ENCODE peak calls at places on chromosomes 1 and 21, in nine cellular contexts. X is mucosa of descending colon; O is stimulated activated CD8-positive, alpha-beta memory T cell treated with anti-CD3 and anti-CD28 coated beads, Interleukin-4, amount 100 ng/mL, for 1 hour; C is stromal cell of bone marrow; K is HuH-7.5; Z is NCI-H1694; V is activated T-helper 1 cell treated with anti-CD3 and anti-CD28 coated beads, Interleukin-12 subunit alpha, Interleukin-12 subunit beta, Interleukin-2, Interleukin-4 antibody, amounts not matched to agents 30 ng/mL and 10 ng/mL and 1 ng/mL, durations not matched to agents 14 hours and 24 hours and 36 hours; U is lower lobe of right lung; B is mucosa of gallbladder. A is an unnamed sample.

GRCh38 chr1:242546849-242547724 is 22.6 kb upstream of the PLD5 start:
- DNase-seq in O (no peak), B (no peak), Z (no peak), U (no peak), C (no peak), K (no peak), X (no peak), V (no peak), A (no peak)

GRCh38 chr1:17890056-17890814 is 135.1 kb downstream of the ACTL8 start:
- DNase-seq in U (no peak), V (no peak), Z (no peak), O (no peak), B (no peak), X (no peak), C (no peak), K (no peak), A (no peak)

GRCh38 chr1:48099011-48099550 is 101.9 kb upstream of the TRABD2B start:
- DNase-seq in O (no peak), V (no peak), U (no peak), X (no peak), C (no peak), B (no peak), K (no peak), Z (no peak), A (no peak)

GRCh38 chr1:76330993-76331603 is 256.6 kb downstream of the ST6GALNAC3 start:
- DNase-seq in K (peak), V (peak), X (no peak), B (peak), U (no peak), O (no peak), C (peak), Z (peak), A (peak)

GRCh38 chr1:24984300-24984699 is 54.2 kb upstream of the RUNX3 start:
- DNase-seq in V (no peak), B (no peak), O (no peak), U (no peak), C (no peak), Z (no peak), X (no peak), K (no peak), A (no peak)

GRCh38 chr1:87231703-87232363 is 96.8 kb upstream of the LMO4 start:
- DNase-seq in B (no peak), C (no peak), Z (no peak), V (no peak), O (no peak), K (no peak), U (no peak), X (no peak), A (no peak)

GRCh38 chr1:210937846-210938245 is 196.1 kb downstream of the KCNH1 start:
- DNase-seq in K (no peak), C (no peak), O (no peak), B (no peak), X (no peak), Z (no peak), V (no peak), U (no peak), A (no peak)

GRCh38 chr1:55146781-55147180 is 68.4 kb downstream of the USP24 start:
- DNase-seq in K (no peak), Z (no peak), X (no peak), C (no peak), V (no peak), U (no peak), O (no peak), B (no peak), A (no peak)

GRCh38 chr1:180358649-180359048 is 128.6 kb downstream of the LHX4 start:
- DNase-seq in U (no peak), C (no peak), K (no peak), X (peak), B (no peak), V (no peak), Z (peak), O (no peak), A (no peak)

GRCh38 chr1:214102907-214103306 is 115.1 kb downstream of the PROX1 start:
- DNase-seq in O (no peak), C (peak), Z (no peak), V (no peak), U (no peak), X (no peak), B (no peak), K (no peak), A (peak)

GRCh38 chr1:77303387-77303786 is 21.6 kb downstream of the AK5 start:
- DNase-seq in O (no peak), X (no peak), Z (no peak), V (no peak), B (no peak), C (no peak), U (no peak), K (no peak), A (no peak)

GRCh38 chr21:42302292-42302650 is 12.9 kb downstream of the TFF3 start:
- DNase-seq in O (no peak), V (no peak), C (no peak), K (no peak), U (no peak), X (no peak), B (no peak), Z (no peak), A (no peak)

A was measured in Calu3.